ENCODE peak calls at places on chromosomes 13 and 19, in six cellular contexts. B is endothelial cell of umbilical vein, Q is cardiac muscle cell, V is H9, W is Peyer's patch, J is activated B cell treated with CpG ODN at 0.5 μM for 24 hours. R is an unnamed sample.

GRCh38 chr13:93079294-93079693 is 147.3 kb upstream of the GPC6 start:
- DNase-seq in B (no peak), Q (no peak), V (no peak), W (no peak), J (no peak), R (no peak)

GRCh38 chr19:38273499-38273898 is 9.1 kb downstream of the SPINT2 start:
- DNase-seq in B (no peak), Q (no peak), V (no peak), W (peak; percentile 78), J (no peak), R (no peak)

GRCh38 chr19:29881386-29881785 is 60.7 kb upstream of the URI1 start:
- DNase-seq in B (no peak), Q (no peak), V (no peak), W (no peak), J (no peak), R (no peak)

GRCh38 chr13:41700790-41701310 is 243.5 kb downstream of the RGCC start:
- DNase-seq in B (peak; percentile 74), Q (no peak), V (no peak), W (no peak), J (no peak), R (no peak)

GRCh38 chr19:38657633-38658222 is 10.3 kb downstream of the ACTN4 start:
- DNase-seq in B (peak; percentile 36), Q (no peak), V (no peak), W (no peak), J (no peak), R (no peak)

GRCh38 chr19:42370068-42370520 is 20.0 kb downstream of the CNFN start:
- DNase-seq in B (no peak), Q (no peak), V (peak; percentile 92), W (no peak), J (no peak), R (no peak)

GRCh38 chr13:46334423-46334822 is 52.6 kb downstream of the RUBCNL start:
- DNase-seq in B (no peak), Q (no peak), V (no peak), W (no peak), J (no peak), R (no peak)

GRCh38 chr19:17075035-17075859 is at the start of the genes HAUS8 and MYO9B:
- DNase-seq in B (peak; percentile 99), Q (peak; percentile 99), V (peak; percentile 99), W (peak; percentile 100), J (peak; percentile 98), R (peak; percentile 100)

GRCh38 chr13:106373304-106373988 is 162.0 kb downstream of the EFNB2 start:
- DNase-seq in B (no peak), Q (no peak), V (no peak), W (no peak), J (no peak), R (no peak)

GRCh38 chr19:58544591-58545285 is 874 bp downstream of the TRIM28 start:
- DNase-seq in B (peak; percentile 37), Q (peak; percentile 76), V (peak; percentile 28), W (no peak), J (no peak), R (peak; percentile 48)

GRCh38 chr13:111360452-111360851 is 40.0 kb downstream of the TEX29 start:
- DNase-seq in B (no peak), Q (no peak), V (no peak), W (no peak), J (no peak), R (no peak)

GRCh38 chr13:105159794-105160193 is 1375.7 kb downstream of the EFNB2 start:
- DNase-seq in B (no peak), Q (no peak), V (no peak), W (no peak), J (no peak), R (no peak)

GRCh38 chr13:105168295-105168694 is 1367.2 kb downstream of the EFNB2 start:
- DNase-seq in B (no peak), Q (no peak), V (no peak), W (no peak), J (no peak), R (no peak)

GRCh38 chr13:105167385-105167784 is 1368.1 kb downstream of the EFNB2 start:
- DNase-seq in B (no peak), Q (no peak), V (no peak), W (no peak), J (no peak), R (no peak)

GRCh38 chr13:105170438-105170837 is 1365.0 kb downstream of the EFNB2 start:
- DNase-seq in B (no peak), Q (no peak), V (no peak), W (no peak), J (no peak), R (no peak)

DNA sequence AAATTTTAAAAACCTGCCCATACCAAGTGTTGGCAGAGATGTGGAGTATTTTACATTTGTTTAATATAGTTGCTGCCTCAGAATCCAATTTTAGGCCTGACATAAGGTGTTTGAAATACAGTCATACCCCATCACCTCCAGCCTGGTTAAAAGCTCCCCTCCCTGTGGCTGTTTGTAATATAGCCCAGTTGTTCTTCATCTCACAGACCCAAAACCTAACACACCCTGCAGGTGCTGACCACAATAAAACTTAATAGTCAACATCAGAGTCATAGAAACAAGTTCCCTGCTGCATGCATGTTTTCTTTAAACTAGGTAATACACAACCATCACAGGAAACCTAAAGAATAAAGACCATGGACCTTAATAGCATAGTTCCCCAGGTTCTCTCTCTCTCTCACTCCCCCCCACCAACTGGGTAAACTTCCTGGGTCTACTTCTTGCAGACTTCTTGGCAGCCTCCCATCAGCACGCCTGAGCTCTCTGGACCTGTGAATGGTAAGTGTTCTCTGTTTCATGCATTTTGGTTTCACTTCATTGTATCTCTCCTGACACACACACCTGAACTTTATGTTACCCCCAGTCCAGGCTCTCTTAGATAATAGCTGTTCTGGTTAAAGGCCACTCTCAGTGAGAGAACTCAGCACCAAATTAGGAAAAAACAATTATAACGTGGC is 1369.9 kb downstream of the EFNB2 start:
- DNase-seq in B (no peak), Q (no peak), V (no peak), W (no peak), J (no peak), R (peak; percentile 17)
- TF ChIP-seq CTCF in B (no peak), Q (no peak), V (no peak), W (no peak), J (no peak), R (no peak)

GRCh38 chr19:2905918-2906519 is 5.3 kb downstream of the ZNF57 start:
- DNase-seq in B (no peak), Q (no peak), V (no peak), W (no peak), J (no peak), R (peak; percentile 53)

GRCh38 chr19:2902590-2903218 is 2.0 kb downstream of the ZNF57 start:
- DNase-seq in B (no peak), Q (no peak), V (no peak), W (no peak), J (no peak), R (no peak)

GRCh38 chr19:2896694-2897093 is 4.0 kb upstream of the ZNF57 start:
- DNase-seq in B (no peak), Q (no peak), V (no peak), W (no peak), J (no peak), R (no peak)

GRCh38 chr19:2900296-2901252 is at the start of gene ZNF57:
- DNase-seq in B (peak; percentile 99), Q (peak; percentile 100), V (peak; percentile 99), W (peak; percentile 100), J (peak; percentile 89), R (peak; percentile 100)
- TF ChIP-seq CTCF in B (no peak), Q (no peak), V (no peak), W (no peak), J (no peak), R (no peak)

DNA sequence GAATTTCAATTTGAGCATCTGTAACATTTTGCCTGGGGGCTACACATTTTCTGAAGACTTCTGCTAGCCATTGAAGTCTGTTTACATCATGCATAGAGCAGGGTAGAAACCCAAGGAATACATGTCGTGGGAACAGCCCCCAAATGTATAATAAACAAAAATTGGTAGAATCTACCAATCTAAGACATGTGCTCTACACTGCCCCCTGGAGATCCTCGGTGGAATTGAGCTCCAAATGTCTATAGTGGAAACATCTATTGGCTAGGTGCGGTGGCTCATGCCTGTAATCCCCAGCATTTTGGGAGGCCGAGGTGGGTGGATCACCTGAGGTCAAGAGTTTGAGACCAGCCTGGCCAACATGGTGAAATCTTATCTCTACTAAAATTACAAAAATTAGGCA is 57.3 kb downstream of the MBD3L2B start:
- DNase-seq in B (no peak), Q (no peak), V (no peak), W (no peak), J (no peak), R (peak; percentile 41)
- TF ChIP-seq CTCF in B (peak; percentile 31), Q (peak; percentile 14), V (peak; percentile 42), W (peak; percentile 30), J (no peak), R (no peak)

GRCh38 chr13:113209336-113209879 is at the start of gene CUL4A:
- DNase-seq in B (no peak), Q (peak; percentile 90), V (peak; percentile 71), W (peak; percentile 91), J (no peak), R (peak; percentile 90)

GRCh38 chr13:113208424-113209335 is at the start of gene PCID2:
- DNase-seq in B (peak; percentile 85), Q (peak; percentile 94), V (peak; percentile 89), W (peak; percentile 95), J (peak; percentile 99), R (peak; percentile 90)

GRCh38 chr13:113210834-113211233 is 1.4 kb downstream of the CUL4A start:
- DNase-seq in B (no peak), Q (no peak), V (no peak), W (no peak), J (no peak), R (no peak)

GRCh38 chr13:113211774-113212173 is 2.4 kb downstream of the CUL4A start:
- DNase-seq in B (no peak), Q (no peak), V (peak; percentile 54), W (no peak), J (no peak), R (no peak)

GRCh38 chr13:113209880-113210421 is 538 bp downstream of the CUL4A start:
- DNase-seq in B (peak; percentile 58), Q (peak; percentile 60), V (peak; percentile 72), W (peak; percentile 83), J (peak; percentile 65), R (peak; percentile 82)
- TF ChIP-seq CTCF in B (no peak), Q (no peak), V (no peak), W (no peak), J (no peak), R (no peak)